ENCODE peak calls at places on chromosomes 5 and 9, in six cellular contexts. M is COR-L47, I is A172, W is neural progenitor cell, E is mucosa of gallbladder, U is cardiac fibroblast. L is an unnamed sample.

GRCh38 chr9:138103824-138104206 is 226.2 kb downstream of the CACNA1B start:
- DNase-seq in E (no peak), I (no peak), M (no peak), W (no peak), U (no peak), L (peak)

GRCh38 chr9:74639112-74639511 is 142.0 kb downstream of the RORB start:
- DNase-seq in W (no peak), E (no peak), U (no peak), M (no peak), I (no peak), L (no peak)

GRCh38 chr5:153031326-153031725 is 459.1 kb upstream of the GRIA1 start:
- DNase-seq in E (no peak), I (no peak), M (no peak), U (no peak), W (no peak), L (no peak)

GRCh38 chr5:79107020-79107796 is 4.4 kb upstream of the BHMT start:
- DNase-seq in I (peak), M (no peak), U (peak), E (no peak), W (no peak), L (no peak)

GRCh38 chr9:33785914-33786313 is 9.4 kb upstream of the PRSS3 start:
- DNase-seq in E (no peak), W (peak), M (no peak), I (no peak), U (peak), L (no peak)

GRCh38 chr5:147187163-147187562 is 47.7 kb upstream of the STK32A start:
- DNase-seq in W (no peak), U (no peak), E (no peak), I (no peak), M (no peak), L (no peak)

GRCh38 chr5:43772601-43773031 is 169.6 kb downstream of the NNT start:
- DNase-seq in E (no peak), W (no peak), I (peak), M (peak), U (peak), L (no peak)

GRCh38 chr9:95937131-95937530 is 61.6 kb downstream of the ERCC6L2 start:
- DNase-seq in M (no peak), E (no peak), U (no peak), W (no peak), I (no peak), L (no peak)

GRCh38 chr5:142795246-142795645 is 25.1 kb downstream of the ARHGAP26 start:
- DNase-seq in E (no peak), M (no peak), W (no peak), I (no peak), U (no peak), L (no peak)

GRCh38 chr9:30967484-30967883 is 1417.0 kb upstream of the ACO1 start:
- DNase-seq in E (no peak), W (no peak), U (no peak), I (peak), M (peak), L (no peak)

GRCh38 chr9:112120471-112120925 is 54.6 kb downstream of the SUSD1 start:
- DNase-seq in I (no peak), E (no peak), U (no peak), M (peak), W (peak), L (no peak)

GRCh38 chr5:132669455-132669820 is 4.4 kb upstream of the IL4 start:
- DNase-seq in I (no peak), U (no peak), E (no peak), M (no peak), W (no peak), L (no peak)

GRCh38 chr9:136660971-136661540 is 1.7 kb upstream of the EGFL7 start:
- DNase-seq in U (no peak), E (no peak), I (no peak), W (no peak), M (no peak), L (no peak)

GRCh38 chr5:59065551-59065950 is 482.7 kb downstream of the RAB3C start:
- DNase-seq in M (no peak), U (peak), E (no peak), I (no peak), W (no peak), L (no peak)